ENCODE peak calls at places on chromosomes 3 and 15, in five cellular contexts. One of them, this sample, is unnamed.

GRCh38 chr15:44662478-44663409 is 718 bp downstream of the SPG11 start:
- DNase-seq in adrenal gland: peak
- DNase-seq in body of pancreas: peak
- DNase-seq in H1: no peak
- DNase-seq in esophagus squamous epithelium: peak
- DNase-seq in this sample: peak

GRCh38 chr15:68230157-68231100 is 901 bp upstream of the CLN6 start:
- DNase-seq in H1: no peak
- DNase-seq in body of pancreas: no peak
- DNase-seq in esophagus squamous epithelium: no peak
- DNase-seq in adrenal gland: no peak
- DNase-seq in this sample: peak

GRCh38 chr3:18232317-18232716 is 192.8 kb downstream of the SATB1 start:
- DNase-seq in H1: no peak
- DNase-seq in body of pancreas: no peak
- DNase-seq in esophagus squamous epithelium: no peak
- DNase-seq in adrenal gland: no peak
- DNase-seq in this sample: no peak

GRCh38 chr3:121063628-121064027 is 155.6 kb downstream of the STXBP5L start:
- DNase-seq in H1: no peak
- DNase-seq in body of pancreas: no peak
- DNase-seq in esophagus squamous epithelium: no peak
- DNase-seq in adrenal gland: no peak
- DNase-seq in this sample: no peak

GRCh38 chr15:88645171-88646087 is 6.6 kb downstream of the ISG20 start:
- DNase-seq in H1: no peak
- DNase-seq in adrenal gland: no peak
- DNase-seq in esophagus squamous epithelium: no peak
- DNase-seq in body of pancreas: no peak
- DNase-seq in this sample: no peak

GRCh38 chr3:172591876-172592771 is 68.9 kb upstream of the TNFSF10 start:
- DNase-seq in esophagus squamous epithelium: no peak
- DNase-seq in adrenal gland: no peak
- DNase-seq in body of pancreas: no peak
- DNase-seq in H1: no peak
- DNase-seq in this sample: no peak

GRCh38 chr3:18643290-18643689 is 218.2 kb upstream of the SATB1 start:
- DNase-seq in esophagus squamous epithelium: no peak
- DNase-seq in adrenal gland: no peak
- DNase-seq in H1: no peak
- DNase-seq in body of pancreas: peak
- DNase-seq in this sample: no peak

GRCh38 chr3:197366301-197367044 is 68.1 kb upstream of the DLG1 start:
- DNase-seq in H1: no peak
- DNase-seq in adrenal gland: no peak
- DNase-seq in body of pancreas: no peak
- DNase-seq in esophagus squamous epithelium: no peak
- DNase-seq in this sample: no peak

GRCh38 chr3:20682573-20682972 is 496.6 kb upstream of the SGO1 start:
- DNase-seq in body of pancreas: no peak
- DNase-seq in esophagus squamous epithelium: no peak
- DNase-seq in adrenal gland: no peak
- DNase-seq in H1: no peak
- DNase-seq in this sample: no peak

GRCh38 chr3:87350367-87351199 is 74.2 kb upstream of the POU1F1 start:
- DNase-seq in body of pancreas: peak
- DNase-seq in adrenal gland: peak
- DNase-seq in esophagus squamous epithelium: no peak
- DNase-seq in H1: no peak
- DNase-seq in this sample: peak

GRCh38 chr15:39583586-39584265 is 2.8 kb downstream of the THBS1 start:
- DNase-seq in H1: no peak
- DNase-seq in body of pancreas: no peak
- DNase-seq in adrenal gland: no peak
- DNase-seq in esophagus squamous epithelium: no peak
- DNase-seq in this sample: peak

GRCh38 chr15:83327041-83327440 is 42.6 kb upstream of the BNC1 start:
- DNase-seq in H1: no peak
- DNase-seq in body of pancreas: no peak
- DNase-seq in adrenal gland: no peak
- DNase-seq in esophagus squamous epithelium: no peak
- DNase-seq in this sample: no peak

GRCh38 chr3:72651498-72651897 is 196.7 kb downstream of the SHQ1 start:
- DNase-seq in body of pancreas: no peak
- DNase-seq in H1: no peak
- DNase-seq in esophagus squamous epithelium: no peak
- DNase-seq in adrenal gland: no peak
- DNase-seq in this sample: no peak

GRCh38 chr3:33312361-33312760 is 35.1 kb downstream of the FBXL2 start:
- DNase-seq in H1: no peak
- DNase-seq in adrenal gland: no peak
- DNase-seq in body of pancreas: no peak
- DNase-seq in esophagus squamous epithelium: no peak
- DNase-seq in this sample: no peak

GRCh38 chr3:2823016-2823415 is 287.2 kb downstream of the IL5RA start:
- DNase-seq in adrenal gland: no peak
- DNase-seq in H1: no peak
- DNase-seq in esophagus squamous epithelium: no peak
- DNase-seq in body of pancreas: no peak
- DNase-seq in this sample: no peak

GRCh38 chr3:9947025-9947995 is 4.9 kb downstream of the PRRT3 start:
- DNase-seq in body of pancreas: peak
- DNase-seq in H1: no peak
- DNase-seq in esophagus squamous epithelium: no peak
- DNase-seq in adrenal gland: peak
- DNase-seq in this sample: peak

GRCh38 chr15:44144992-44145391 is 50.1 kb downstream of the FRMD5 start:
- DNase-seq in H1: no peak
- DNase-seq in body of pancreas: no peak
- DNase-seq in esophagus squamous epithelium: no peak
- DNase-seq in adrenal gland: no peak
- DNase-seq in this sample: no peak

GRCh38 chr3:123447749-123448502 is 964 bp downstream of the ADCY5 start:
- DNase-seq in adrenal gland: peak
- DNase-seq in H1: no peak
- DNase-seq in body of pancreas: no peak
- DNase-seq in esophagus squamous epithelium: no peak
- DNase-seq in this sample: no peak

GRCh38 chr3:127044996-127045395 is 62.1 kb downstream of the PLXNA1 start:
- DNase-seq in adrenal gland: no peak
- DNase-seq in esophagus squamous epithelium: no peak
- DNase-seq in body of pancreas: no peak
- DNase-seq in H1: no peak
- DNase-seq in this sample: no peak

GRCh38 chr15:48190932-48191573 is 412 bp upstream of the CTXN2 start:
- DNase-seq in body of pancreas: peak
- DNase-seq in esophagus squamous epithelium: no peak
- DNase-seq in H1: no peak
- DNase-seq in adrenal gland: peak
- DNase-seq in this sample: peak

GRCh38 chr3:8990266-8991215 is 27.3 kb upstream of the RAD18 start:
- DNase-seq in adrenal gland: no peak
- DNase-seq in body of pancreas: peak
- DNase-seq in esophagus squamous epithelium: no peak
- DNase-seq in H1: no peak
- DNase-seq in this sample: no peak

GRCh38 chr15:86624261-86625036 is 544.8 kb downstream of the AGBL1 start:
- DNase-seq in H1: peak
- DNase-seq in adrenal gland: peak
- DNase-seq in body of pancreas: peak
- DNase-seq in esophagus squamous epithelium: peak
- DNase-seq in this sample: peak

GRCh38 chr3:156010829-156011228 is 109.5 kb upstream of the KCNAB1 start:
- DNase-seq in body of pancreas: no peak
- DNase-seq in esophagus squamous epithelium: no peak
- DNase-seq in H1: no peak
- DNase-seq in adrenal gland: peak
- DNase-seq in this sample: peak
- TF ChIP-seq CTCF in body of pancreas: no peak
- TF ChIP-seq CTCF in esophagus squamous epithelium: peak
- TF ChIP-seq CTCF in H1: peak
- TF ChIP-seq CTCF in adrenal gland: no peak
- TF ChIP-seq CTCF in this sample: no peak

GRCh38 chr3:171160326-171160725 is 133.8 kb upstream of the SLC2A2 start:
- DNase-seq in body of pancreas: no peak
- DNase-seq in adrenal gland: no peak
- DNase-seq in H1: no peak
- DNase-seq in esophagus squamous epithelium: no peak
- DNase-seq in this sample: no peak
- H3K27ac ChIP-seq in body of pancreas: no peak
- H3K27ac ChIP-seq in adrenal gland: no peak
- H3K27ac ChIP-seq in H1: no peak
- H3K27ac ChIP-seq in esophagus squamous epithelium: no peak
- H3K27ac ChIP-seq in this sample: no peak

GRCh38 chr3:14238936-14239335 is 60.3 kb downstream of the LSM3 start:
- DNase-seq in esophagus squamous epithelium: no peak
- DNase-seq in adrenal gland: no peak
- DNase-seq in H1: no peak
- DNase-seq in body of pancreas: no peak
- DNase-seq in this sample: no peak
- H3K4me3 ChIP-seq in esophagus squamous epithelium: no peak
- H3K4me3 ChIP-seq in adrenal gland: no peak
- H3K4me3 ChIP-seq in H1: no peak
- H3K4me3 ChIP-seq in body of pancreas: no peak
- H3K4me3 ChIP-seq in this sample: no peak

DNA sequence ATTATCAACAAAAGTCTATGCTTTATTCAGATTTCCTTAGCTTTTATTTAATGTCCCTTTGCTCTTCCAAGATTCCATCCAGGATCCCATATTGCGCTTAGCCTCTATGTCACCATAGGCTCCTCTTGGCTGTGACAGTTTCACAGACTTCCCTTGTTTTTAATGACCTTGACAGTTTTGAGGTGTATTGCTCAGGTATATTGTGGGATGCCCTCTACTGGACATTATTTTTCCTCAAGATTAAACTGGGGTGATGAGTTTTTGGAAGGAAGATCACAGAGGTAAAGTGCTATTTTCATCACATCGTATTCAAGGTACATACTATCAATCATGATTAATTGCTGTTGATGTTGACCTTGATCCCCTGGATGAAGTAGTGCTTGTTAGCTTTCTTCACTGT is 99.1 kb upstream of the SMAD3 start:
- DNase-seq in adrenal gland: no peak
- DNase-seq in body of pancreas: no peak
- DNase-seq in esophagus squamous epithelium: no peak
- DNase-seq in H1: no peak
- DNase-seq in this sample: no peak
- TF ChIP-seq CTCF in adrenal gland: no peak
- TF ChIP-seq CTCF in body of pancreas: no peak
- TF ChIP-seq CTCF in esophagus squamous epithelium: peak
- TF ChIP-seq CTCF in H1: peak
- TF ChIP-seq CTCF in this sample: no peak

GRCh38 chr3:136651585-136651984 is 100.6 kb downstream of the STAG1 start:
- DNase-seq in H1: no peak
- DNase-seq in body of pancreas: no peak
- DNase-seq in adrenal gland: no peak
- DNase-seq in esophagus squamous epithelium: no peak
- DNase-seq in this sample: no peak

GRCh38 chr3:136642714-136643113 is 109.5 kb downstream of the STAG1 start:
- DNase-seq in body of pancreas: no peak
- DNase-seq in adrenal gland: no peak
- DNase-seq in esophagus squamous epithelium: no peak
- DNase-seq in H1: no peak
- DNase-seq in this sample: no peak

GRCh38 chr3:136644200-136644599 is 108.0 kb downstream of the STAG1 start:
- DNase-seq in body of pancreas: no peak
- DNase-seq in H1: no peak
- DNase-seq in esophagus squamous epithelium: no peak
- DNase-seq in adrenal gland: no peak
- DNase-seq in this sample: no peak

GRCh38 chr3:136645915-136646314 is 106.3 kb downstream of the STAG1 start:
- DNase-seq in H1: no peak
- DNase-seq in adrenal gland: no peak
- DNase-seq in body of pancreas: no peak
- DNase-seq in esophagus squamous epithelium: no peak
- DNase-seq in this sample: no peak
- H3K27ac ChIP-seq in H1: no peak
- H3K27ac ChIP-seq in adrenal gland: no peak
- H3K27ac ChIP-seq in body of pancreas: no peak
- H3K27ac ChIP-seq in esophagus squamous epithelium: no peak
- H3K27ac ChIP-seq in this sample: no peak

GRCh38 chr3:149638401-149639092 is 19.3 kb downstream of the WWTR1 start:
- DNase-seq in H1: no peak
- DNase-seq in body of pancreas: peak
- DNase-seq in esophagus squamous epithelium: no peak
- DNase-seq in adrenal gland: peak
- DNase-seq in this sample: peak
- H3K4me3 ChIP-seq in H1: no peak
- H3K4me3 ChIP-seq in body of pancreas: no peak
- H3K4me3 ChIP-seq in esophagus squamous epithelium: peak
- H3K4me3 ChIP-seq in adrenal gland: no peak
- H3K4me3 ChIP-seq in this sample: no peak

DNA sequence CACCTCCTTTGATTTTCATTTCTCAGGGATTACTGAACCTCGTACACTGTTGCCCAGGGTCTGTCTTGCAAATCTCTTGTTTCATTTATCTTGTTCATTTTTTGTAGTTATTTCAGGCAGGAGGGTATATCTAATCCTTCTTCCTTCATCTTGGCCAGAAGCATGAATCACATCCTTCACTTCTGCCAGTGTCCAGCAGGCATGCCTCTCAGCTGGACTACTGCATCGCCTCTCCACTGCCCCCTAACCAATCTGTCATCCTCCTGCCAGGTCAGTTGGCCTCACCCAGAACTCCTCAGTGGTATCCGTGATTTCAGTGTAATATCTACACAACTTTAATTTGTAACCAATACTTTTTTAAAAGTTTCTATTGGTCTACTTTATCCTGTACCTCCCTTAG is 297.9 kb downstream of the GABRG3 start:
- DNase-seq in adrenal gland: no peak
- DNase-seq in H1: no peak
- DNase-seq in body of pancreas: no peak
- DNase-seq in esophagus squamous epithelium: no peak
- DNase-seq in this sample: no peak
- TF ChIP-seq CTCF in adrenal gland: no peak
- TF ChIP-seq CTCF in H1: peak
- TF ChIP-seq CTCF in body of pancreas: no peak
- TF ChIP-seq CTCF in esophagus squamous epithelium: no peak
- TF ChIP-seq CTCF in this sample: no peak